ENCODE peak calls at places on chromosomes 16 and 17, in six cellular contexts. N is T1000; T is naive thymus-derived CD8-positive, alpha-beta T cell; Y is psoas muscle; I is neural progenitor cell; P is mesothelial cell of epicardium. U is an unnamed sample.

GRCh38 chr17:64252831-64253230 is 10.2 kb downstream of the TEX2 start:
- DNase-seq in N (no peak), T (no peak), Y (no peak), I (no peak), P (no peak), U (no peak)

GRCh38 chr17:16269658-16270057 is 52.6 kb downstream of the PIGL start:
- DNase-seq in N (no peak), T (no peak), Y (no peak), I (no peak), P (no peak), U (no peak)

GRCh38 chr16:85146532-85146797 is 34.2 kb upstream of the CIBAR2 start:
- DNase-seq in N (no peak), T (no peak), Y (no peak), I (no peak), P (no peak), U (no peak)

GRCh38 chr16:2150418-2151187 is 2.2 kb downstream of the RAB26 start:
- DNase-seq in N (no peak), T (no peak), Y (no peak), I (peak), P (no peak), U (no peak)

GRCh38 chr16:68086336-68086821 is 1.2 kb downstream of the NFATC3 start:
- DNase-seq in N (no peak), T (no peak), Y (no peak), I (peak), P (no peak), U (no peak)

GRCh38 chr17:30393911-30394867 is 15.5 kb downstream of the CPD start:
- DNase-seq in N (no peak), T (no peak), Y (no peak), I (no peak), P (no peak), U (no peak)

GRCh38 chr16:51952500-51952899 is 594.4 kb downstream of the TOX3 start:
- DNase-seq in N (no peak), T (no peak), Y (no peak), I (no peak), P (no peak), U (no peak)

GRCh38 chr17:74601944-74602572 is 10.0 kb upstream of the CD300LD start:
- DNase-seq in N (no peak), T (no peak), Y (no peak), I (peak), P (no peak), U (no peak)

GRCh38 chr16:86063696-86064405 is 164.9 kb downstream of the IRF8 start:
- DNase-seq in N (no peak), T (no peak), Y (no peak), I (no peak), P (no peak), U (no peak)

GRCh38 chr16:27431773-27432599 is 30.0 kb downstream of the IL21R start:
- DNase-seq in N (peak), T (no peak), Y (no peak), I (no peak), P (peak), U (peak)

GRCh38 chr17:67829331-67829730 is 4.0 kb downstream of the BPTF start:
- DNase-seq in N (no peak), T (peak), Y (no peak), I (peak), P (no peak), U (no peak)

GRCh38 chr17:59435238-59435637 is 103.8 kb downstream of the YPEL2 start:
- DNase-seq in N (no peak), T (no peak), Y (no peak), I (no peak), P (no peak), U (no peak)

GRCh38 chr17:32627233-32628008 is 140.6 kb downstream of the CDK5R1 start:
- DNase-seq in N (no peak), T (no peak), Y (no peak), I (peak), P (no peak), U (no peak)

GRCh38 chr17:81436294-81436849 is 41.1 kb downstream of the BAHCC1 start:
- DNase-seq in N (no peak), T (no peak), Y (peak), I (peak), P (no peak), U (no peak)

GRCh38 chr17:6343736-6344135 is 91.2 kb downstream of the AIPL1 start:
- DNase-seq in N (no peak), T (no peak), Y (no peak), I (no peak), P (no peak), U (peak)

GRCh38 chr16:65769776-65770438 is 596.6 kb upstream of the CDH5 start:
- DNase-seq in N (no peak), T (no peak), Y (no peak), I (no peak), P (no peak), U (no peak)

GRCh38 chr17:81966343-81967243 is 5.6 kb upstream of the NOTUM start:
- DNase-seq in N (no peak), T (no peak), Y (peak), I (peak), P (no peak), U (no peak)

GRCh38 chr17:2054262-2054739 is 602 bp upstream of the HIC1 start:
- DNase-seq in N (peak), T (no peak), Y (no peak), I (no peak), P (no peak), U (no peak)

GRCh38 chr17:82217120-82217529 is 4.5 kb upstream of the CCDC57 start:
- DNase-seq in N (no peak), T (no peak), Y (no peak), I (no peak), P (no peak), U (no peak)

GRCh38 chr17:19376799-19377198 is 1.5 kb upstream of the MAPK7 start:
- DNase-seq in N (no peak), T (no peak), Y (no peak), I (no peak), P (no peak), U (no peak)

GRCh38 chr16:27285676-27286196 is 17.2 kb upstream of the NSMCE1 start:
- DNase-seq in N (no peak), T (no peak), Y (no peak), I (no peak), P (no peak), U (peak)

GRCh38 chr16:22123146-22123545 is 30.8 kb downstream of the VWA3A start:
- DNase-seq in N (no peak), T (no peak), Y (no peak), I (peak), P (no peak), U (no peak)

GRCh38 chr17:56175299-56175935 is 22.1 kb downstream of the ANKFN1 start:
- DNase-seq in N (no peak), T (no peak), Y (no peak), I (no peak), P (no peak), U (no peak)

GRCh38 chr17:1144139-1144538 is 35.6 kb downstream of the ABR start:
- DNase-seq in N (no peak), T (no peak), Y (no peak), I (no peak), P (no peak), U (no peak)

GRCh38 chr17:29019475-29020181 is 13.8 kb upstream of the SEZ6 start:
- DNase-seq in N (no peak), T (no peak), Y (no peak), I (peak), P (no peak), U (no peak)

GRCh38 chr16:14419817-14420216 is 210.2 kb downstream of the PARN start:
- DNase-seq in N (no peak), T (no peak), Y (no peak), I (no peak), P (no peak), U (no peak)

GRCh38 chr16:2836646-2837508 is 6.8 kb downstream of the ZG16B start:
- DNase-seq in N (no peak), T (no peak), Y (no peak), I (no peak), P (no peak), U (no peak)

GRCh38 chr17:10843806-10844205 is 5.9 kb upstream of the PIRT start:
- DNase-seq in N (no peak), T (no peak), Y (no peak), I (no peak), P (no peak), U (no peak)

GRCh38 chr16:700684-701584 is 4.7 kb downstream of the FBXL16 start:
- DNase-seq in N (peak), T (peak), Y (no peak), I (peak), P (peak), U (no peak)

GRCh38 chr17:50263293-50264262 is 10.7 kb upstream of the TMEM92 start:
- DNase-seq in N (no peak), T (no peak), Y (no peak), I (no peak), P (peak), U (no peak)

GRCh38 chr16:66551362-66551761 is 1.0 kb upstream of the CKLF start:
- DNase-seq in N (no peak), T (peak), Y (peak), I (peak), P (no peak), U (no peak)

GRCh38 chr17:60989846-60990245 is 312.2 kb downstream of the BCAS3 start:
- DNase-seq in N (no peak), T (no peak), Y (no peak), I (no peak), P (no peak), U (no peak)

GRCh38 chr16:81405702-81406113 is 38.9 kb upstream of the CMIP start:
- DNase-seq in N (peak), T (no peak), Y (no peak), I (no peak), P (no peak), U (no peak)